ENCODE peak calls at places on chromosomes 3 and 15, in four cellular contexts. B is ureter, E is globus pallidus, W is T-helper 17 cell. T is an unnamed sample.

GRCh38 chr3:8490079-8490552 is 11.5 kb upstream of the LMCD1 start:
- DNase-seq in B (no peak), E (no peak), W (no peak), T (no peak)

GRCh38 chr3:192577271-192577670 is 150.1 kb downstream of the FGF12 start:
- DNase-seq in B (no peak), E (no peak), W (no peak), T (no peak)

GRCh38 chr3:47978386-47978785 is 37.8 kb downstream of the MAP4 start:
- DNase-seq in B (no peak), E (no peak), W (no peak), T (no peak)

GRCh38 chr3:49199244-49199899 is 28.0 kb downstream of the KLHDC8B start:
- DNase-seq in B (peak; percentile 87), E (peak; percentile 23), W (no peak), T (no peak)

GRCh38 chr3:179068779-179069530 is 2.7 kb downstream of the ZMAT3 start:
- DNase-seq in B (no peak), E (no peak), W (peak; percentile 16), T (no peak)

GRCh38 chr3:69568926-69569325 is 170.3 kb upstream of the MITF start:
- DNase-seq in B (no peak), E (no peak), W (no peak), T (no peak)

GRCh38 chr3:123028233-123028828 is 768 bp upstream of the SEMA5B start:
- DNase-seq in B (peak; percentile 48), E (peak; percentile 67), W (no peak), T (no peak)

GRCh38 chr3:191051037-191051436 is 148.0 kb upstream of the OSTN start:
- DNase-seq in B (no peak), E (peak; percentile 7), W (no peak), T (no peak)

GRCh38 chr15:55461447-55461846 is 46.6 kb downstream of the DNAAF4 start:
- DNase-seq in B (no peak), E (no peak), W (no peak), T (no peak)

GRCh38 chr3:42052132-42052866 is 38.9 kb upstream of the TRAK1 start:
- DNase-seq in B (no peak), E (no peak), W (no peak), T (no peak)

GRCh38 chr3:129063091-129063640 is 2.6 kb downstream of the GP9 start:
- DNase-seq in B (no peak), E (no peak), W (no peak), T (no peak)

GRCh38 chr3:13051066-13051465 is 22.2 kb downstream of the IQSEC1 start:
- DNase-seq in B (no peak), E (no peak), W (no peak), T (no peak)

GRCh38 chr15:45634442-45635190 is at the start of gene SQOR:
- DNase-seq in B (peak; percentile 86), E (peak; percentile 45), W (peak; percentile 49), T (no peak)

GRCh38 chr3:179363332-179363731 is 15.8 kb downstream of the MFN1 start:
- DNase-seq in B (no peak), E (no peak), W (no peak), T (no peak)

GRCh38 chr15:65414841-65415621 is 7.7 kb downstream of the IGDCC4 start:
- DNase-seq in B (no peak), E (peak; percentile 65), W (no peak), T (no peak)

GRCh38 chr3:58008140-58009025 is at the start of gene FLNB:
- DNase-seq in B (peak; percentile 78), E (peak; percentile 66), W (peak; percentile 73), T (no peak)

GRCh38 chr3:122824465-122825379 is 29.9 kb downstream of the SLC49A4 start:
- DNase-seq in B (no peak), E (no peak), W (no peak), T (no peak)

GRCh38 chr3:190384241-190384863 is 3.6 kb upstream of the CLDN16 start:
- DNase-seq in B (peak; percentile 55), E (peak; percentile 12), W (no peak), T (no peak)

GRCh38 chr3:143135150-143135549 is 15.6 kb downstream of the CHST2 start:
- DNase-seq in B (no peak), E (no peak), W (no peak), T (no peak)

GRCh38 chr3:19543212-19543841 is 390.7 kb downstream of the EFHB start:
- DNase-seq in B (no peak), E (peak; percentile 58), W (no peak), T (no peak)

GRCh38 chr3:15440891-15441290 is 13.5 kb downstream of the EAF1 start:
- DNase-seq in B (no peak), E (no peak), W (no peak), T (no peak)

GRCh38 chr3:89043406-89043947 is 63.9 kb upstream of the EPHA3 start:
- DNase-seq in B (no peak), E (no peak), W (no peak), T (no peak)

GRCh38 chr15:34336333-34336732 is 1.2 kb downstream of the SLC12A6 start:
- DNase-seq in B (no peak), E (peak; percentile 5), W (no peak), T (no peak)

GRCh38 chr3:35946857-35947514 is 307.7 kb downstream of the ARPP21 start:
- DNase-seq in B (no peak), E (no peak), W (no peak), T (no peak)

GRCh38 chr3:110608566-110608965 is 463.1 kb upstream of the NECTIN3 start:
- DNase-seq in B (no peak), E (no peak), W (no peak), T (no peak)

GRCh38 chr15:36558921-36559320 is 20.5 kb upstream of the CDIN1 start:
- DNase-seq in B (no peak), E (no peak), W (no peak), T (no peak)

GRCh38 chr3:468172-468571 is 271.6 kb downstream of the CHL1 start:
- DNase-seq in B (no peak), E (no peak), W (no peak), T (no peak)

GRCh38 chr3:141465221-141465620 is 21.6 kb upstream of the RASA2 start:
- DNase-seq in B (no peak), E (no peak), W (no peak), T (no peak)

GRCh38 chr3:101828289-101828688 is 21.0 kb upstream of the NFKBIZ start:
- DNase-seq in B (no peak), E (no peak), W (no peak), T (no peak)

GRCh38 chr15:63233667-63234419 is 43.6 kb upstream of the APH1B start:
- DNase-seq in B (no peak), E (no peak), W (no peak), T (no peak)

GRCh38 chr3:100210777-100211145 is 50.0 kb upstream of the TBC1D23 start:
- DNase-seq in B (no peak), E (no peak), W (no peak), T (no peak)

GRCh38 chr15:48250640-48251076 is 44.6 kb downstream of the SLC12A1 start:
- DNase-seq in B (no peak), E (peak; percentile 20), W (no peak), T (no peak)

GRCh38 chr3:157247391-157247790 is 87.4 kb upstream of the CCNL1 start:
- DNase-seq in B (no peak), E (peak; percentile 15), W (no peak), T (no peak)

GRCh38 chr15:62791694-62792093 is 250.9 kb upstream of the TPM1 start:
- DNase-seq in B (no peak), E (no peak), W (no peak), T (no peak)

GRCh38 chr15:88905576-88905975 is 7.6 kb downstream of the MFGE8 start:
- DNase-seq in B (no peak), E (no peak), W (no peak), T (no peak)

GRCh38 chr3:150035400-150035799 is 64.7 kb upstream of the PFN2 start:
- DNase-seq in B (no peak), E (no peak), W (no peak), T (no peak)

GRCh38 chr3:120875989-120876388 is 32.0 kb upstream of the STXBP5L start:
- DNase-seq in B (no peak), E (no peak), W (no peak), T (no peak)

GRCh38 chr3:124619887-124620599 is 110.2 kb upstream of the UMPS start:
- DNase-seq in B (no peak), E (no peak), W (no peak), T (no peak)

GRCh38 chr3:108438542-108438941 is 71.9 kb downstream of the MYH15 start:
- DNase-seq in B (no peak), E (no peak), W (no peak), T (no peak)

T was measured in vagina.